ENCODE peak calls at places on chromosomes 7 and 10, in seven cellular contexts. R is sigmoid colon, J is fibroblast of lung, C is thoracic aorta, T is nephron progenitor cell, D is GM12865, L is GM13976. M is an unnamed sample.
A peak's percentile ranks its signal among the peaks of the same experiment; 100 is the strongest.

GRCh38 chr10:5466451-5466996 is 32.8 kb downstream of the CALML5 start:
- DNase-seq in R (peak; percentile 88), J (peak; percentile 90), C (no peak), T (no peak), D (no peak), L (no peak), M (peak; percentile 59)

GRCh38 chr10:22997102-22997501 is 69.2 kb downstream of the ARMC3 start:
- DNase-seq in R (no peak), J (peak; percentile 62), C (no peak), T (peak; percentile 38), D (peak; percentile 18), L (no peak), M (peak; percentile 4)

GRCh38 chr10:14349081-14349480 is 18.4 kb upstream of the FRMD4A start:
- DNase-seq in R (no peak), J (no peak), C (no peak), T (no peak), D (no peak), L (no peak), M (no peak)

GRCh38 chr7:33667261-33667660 is 238.1 kb upstream of the BMPER start:
- DNase-seq in R (no peak), J (no peak), C (no peak), T (no peak), D (no peak), L (no peak), M (no peak)

GRCh38 chr10:101284171-101285092 is 55.2 kb upstream of the LBX1 start:
- DNase-seq in R (no peak), J (no peak), C (no peak), T (peak; percentile 58), D (no peak), L (no peak), M (no peak)

GRCh38 chr7:32588657-32589056 is 93.4 kb downstream of the AVL9 start:
- DNase-seq in R (no peak), J (peak; percentile 83), C (no peak), T (no peak), D (peak; percentile 46), L (peak; percentile 64), M (no peak)

GRCh38 chr10:75352650-75353049 is 48.9 kb downstream of the ZNF503 start:
- DNase-seq in R (no peak), J (peak; percentile 6), C (no peak), T (no peak), D (no peak), L (no peak), M (no peak)

GRCh38 chr10:62080905-62081304 is 179.4 kb downstream of the ARID5B start:
- DNase-seq in R (no peak), J (no peak), C (no peak), T (no peak), D (no peak), L (no peak), M (no peak)

GRCh38 chr7:95470452-95470851 is 15.3 kb upstream of the ASB4 start:
- DNase-seq in R (no peak), J (peak; percentile 11), C (no peak), T (no peak), D (peak; percentile 67), L (peak; percentile 52), M (no peak)

GRCh38 chr7:79692015-79692414 is 238.5 kb upstream of the MAGI2 start:
- DNase-seq in R (no peak), J (peak; percentile 66), C (no peak), T (no peak), D (no peak), L (no peak), M (no peak)

GRCh38 chr10:89438525-89438924 is 24.2 kb downstream of the IFIT5 start:
- DNase-seq in R (no peak), J (peak; percentile 36), C (no peak), T (no peak), D (no peak), L (no peak), M (no peak)

GRCh38 chr7:98662289-98662688 is 45.2 kb downstream of the NPTX2 start:
- DNase-seq in R (no peak), J (no peak), C (no peak), T (no peak), D (no peak), L (no peak), M (no peak)

GRCh38 chr7:105689093-105689819 is 108.0 kb upstream of the EFCAB10 start:
- DNase-seq in R (peak; percentile 24), J (no peak), C (no peak), T (no peak), D (no peak), L (no peak), M (no peak)

GRCh38 chr10:114278140-114278883 is 39.3 kb downstream of the VWA2 start:
- DNase-seq in R (no peak), J (no peak), C (no peak), T (no peak), D (no peak), L (no peak), M (no peak)

GRCh38 chr7:150450491-150450992 is at the start of gene GIMAP8:
- DNase-seq in R (peak; percentile 80), J (no peak), C (no peak), T (no peak), D (peak; percentile 82), L (peak; percentile 67), M (no peak)

GRCh38 chr10:56135806-56136205 is 225.3 kb downstream of the ZWINT start:
- DNase-seq in R (no peak), J (no peak), C (no peak), T (no peak), D (no peak), L (no peak), M (no peak)

GRCh38 chr10:56142092-56142728 is 218.8 kb downstream of the ZWINT start:
- DNase-seq in R (no peak), J (no peak), C (no peak), T (no peak), D (peak; percentile 68), L (peak; percentile 13), M (no peak)

DNA sequence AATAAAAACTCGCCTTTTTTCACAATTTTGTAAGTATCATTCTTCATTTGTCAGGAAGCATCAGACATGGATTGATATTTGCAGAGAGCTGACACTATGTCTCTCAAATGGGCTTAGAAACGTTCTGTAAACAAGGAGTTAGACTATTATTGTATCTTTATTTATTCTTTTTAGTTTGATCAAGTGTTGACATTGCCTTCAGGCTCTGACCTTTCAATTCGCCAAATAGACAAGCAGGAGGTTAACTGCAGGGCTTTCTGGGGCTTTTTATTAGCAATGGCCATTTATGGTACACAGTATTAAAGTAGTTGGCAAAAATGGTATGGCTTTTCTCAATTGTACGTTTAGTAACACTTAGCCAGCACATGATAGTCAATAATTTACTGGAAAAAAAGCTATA is 221.7 kb downstream of the ZWINT start:
- DNase-seq in R (no peak), J (no peak), C (no peak), T (no peak), D (no peak), L (no peak), M (no peak)
- TF ChIP-seq CTCF in R (no peak), J (no peak), C (no peak), T (no peak), D (no peak), L (no peak), M (no peak)

GRCh38 chr10:113103131-113103830 is 153.2 kb downstream of the TCF7L2 start:
- DNase-seq in R (no peak), J (no peak), C (no peak), T (no peak), D (no peak), L (no peak), M (no peak)

GRCh38 chr10:113104071-113104470 is 154.0 kb downstream of the TCF7L2 start:
- DNase-seq in R (no peak), J (no peak), C (no peak), T (no peak), D (no peak), L (no peak), M (no peak)

GRCh38 chr10:113097046-113097415 is 147.0 kb downstream of the TCF7L2 start:
- DNase-seq in R (no peak), J (no peak), C (no peak), T (no peak), D (no peak), L (no peak), M (no peak)

GRCh38 chr10:113099431-113100298 is 149.6 kb downstream of the TCF7L2 start:
- DNase-seq in R (no peak), J (peak; percentile 55), C (no peak), T (peak; percentile 42), D (no peak), L (no peak), M (no peak)

DNA sequence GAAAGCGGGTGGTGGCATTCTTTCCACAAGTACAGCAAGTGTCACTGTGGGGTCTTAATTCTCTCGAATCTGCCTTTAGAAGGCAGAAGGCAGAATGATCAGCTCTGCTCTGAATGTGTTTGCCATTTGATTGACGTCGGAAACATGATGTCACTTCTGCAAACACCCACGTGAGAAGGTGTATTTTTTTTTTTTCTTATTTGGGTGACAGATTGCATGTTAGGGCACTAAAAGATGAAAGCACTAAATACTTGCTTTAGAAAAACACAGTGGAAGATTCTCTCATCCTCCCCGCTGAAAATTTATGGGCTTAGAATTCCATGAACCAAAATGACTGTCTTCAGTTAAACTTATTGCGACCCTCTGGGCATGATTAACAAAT is 150.2 kb downstream of the TCF7L2 start:
- DNase-seq in R (no peak), J (no peak), C (no peak), T (no peak), D (no peak), L (no peak), M (no peak)
- TF ChIP-seq CTCF in R (no peak), J (no peak), C (no peak), T (no peak), D (no peak), L (no peak), M (no peak)

DNA sequence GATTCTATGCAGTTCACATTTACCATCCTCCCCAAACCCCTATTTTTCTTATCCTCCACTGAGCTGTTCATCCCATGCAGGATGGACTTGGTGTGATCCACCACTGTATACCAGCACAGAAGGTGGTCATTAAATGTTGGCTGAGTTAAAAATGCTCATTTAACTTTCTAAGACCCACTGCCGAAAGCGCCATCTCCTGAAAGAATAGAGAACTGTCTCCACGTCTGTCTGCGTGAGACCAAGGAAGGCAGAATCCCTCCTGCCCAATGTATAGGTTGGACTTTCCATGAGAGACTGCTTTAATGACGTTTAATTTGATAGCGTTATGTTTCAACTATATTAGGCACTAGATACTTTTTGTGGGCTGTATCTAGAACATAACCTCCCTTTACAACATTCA is 124.3 kb downstream of the GPAM start:
- DNase-seq in R (no peak), J (no peak), C (no peak), T (no peak), D (no peak), L (no peak), M (no peak)
- TF ChIP-seq CTCF in R (no peak), J (no peak), C (no peak), T (no peak), D (no peak), L (no peak), M (no peak)

GRCh38 chr10:129511086-129511485 is 44.0 kb downstream of the MGMT start:
- DNase-seq in R (no peak), J (no peak), C (no peak), T (no peak), D (no peak), L (no peak), M (no peak)

GRCh38 chr10:129511758-129512157 is 44.7 kb downstream of the MGMT start:
- DNase-seq in R (no peak), J (no peak), C (no peak), T (no peak), D (no peak), L (no peak), M (no peak)

GRCh38 chr10:129514568-129515451 is 47.8 kb downstream of the MGMT start:
- DNase-seq in R (no peak), J (no peak), C (no peak), T (no peak), D (no peak), L (no peak), M (no peak)

GRCh38 chr10:129509835-129510234 is 42.8 kb downstream of the MGMT start:
- DNase-seq in R (no peak), J (no peak), C (no peak), T (no peak), D (no peak), L (no peak), M (no peak)

GRCh38 chr10:129513312-129513711 is 46.3 kb downstream of the MGMT start:
- DNase-seq in R (no peak), J (no peak), C (no peak), T (no peak), D (no peak), L (no peak), M (no peak)
- TF ChIP-seq CTCF in R (no peak), J (no peak), C (no peak), T (no peak), D (no peak), L (no peak), M (no peak)